ENCODE peak calls at places on chromosome 17, in seven cellular contexts. N is HepG2, I is HCT116, P is SK-N-SH, W is K562, O is GM12878, U is H1. E is an unnamed sample.

GRCh38 chr17:62188713-62189112 is 123.6 kb upstream of the MED13 start:
- DNase-seq in I (no peak), P (no peak), N (peak), W (peak), U (no peak), O (no peak), E (no peak)

GRCh38 chr17:38898812-38899348 is 26.5 kb upstream of the LASP1NB start:
- DNase-seq in U (no peak), N (no peak), I (no peak), O (peak), P (no peak), W (peak), E (no peak)

GRCh38 chr17:42879596-42879985 is 21.0 kb upstream of the G6PC1 start:
- DNase-seq in I (no peak), O (no peak), W (no peak), U (no peak), P (no peak), N (no peak), E (no peak)

GRCh38 chr17:63120406-63120805 is 154.4 kb downstream of the TANC2 start:
- DNase-seq in N (no peak), O (no peak), I (no peak), P (no peak), U (no peak), W (no peak), E (no peak)

GRCh38 chr17:44661835-44662234 is 5.6 kb downstream of the MEIOC start:
- DNase-seq in U (no peak), P (no peak), W (no peak), O (no peak), I (no peak), N (no peak), E (no peak)

GRCh38 chr17:71192848-71193247 is 928.0 kb upstream of the SOX9 start:
- DNase-seq in P (no peak), I (no peak), U (no peak), N (no peak), W (no peak), O (no peak), E (no peak)

GRCh38 chr17:80716986-80717385 is 172.3 kb downstream of the RPTOR start:
- DNase-seq in U (no peak), O (no peak), I (no peak), P (no peak), W (no peak), N (no peak), E (no peak)

GRCh38 chr17:62987136-62987535 is 21.1 kb downstream of the TANC2 start:
- DNase-seq in N (no peak), O (no peak), I (no peak), U (no peak), W (peak), P (peak), E (no peak)

GRCh38 chr17:50872710-50873424 is 6.7 kb upstream of the TOB1 start:
- DNase-seq in O (no peak), I (no peak), P (no peak), U (no peak), W (no peak), N (no peak), E (no peak)

GRCh38 chr17:10589553-10590145 is 40.2 kb upstream of the MYH2 start:
- DNase-seq in U (no peak), I (no peak), N (no peak), O (no peak), P (no peak), W (no peak), E (no peak)

GRCh38 chr17:55245986-55246385 is 18.8 kb upstream of the HLF start:
- DNase-seq in I (no peak), P (no peak), O (no peak), W (no peak), U (no peak), N (no peak), E (no peak)

GRCh38 chr17:44916781-44917241 is 1.5 kb upstream of the GFAP start:
- DNase-seq in O (no peak), W (no peak), U (no peak), I (no peak), P (peak), N (no peak), E (no peak)

DNA sequence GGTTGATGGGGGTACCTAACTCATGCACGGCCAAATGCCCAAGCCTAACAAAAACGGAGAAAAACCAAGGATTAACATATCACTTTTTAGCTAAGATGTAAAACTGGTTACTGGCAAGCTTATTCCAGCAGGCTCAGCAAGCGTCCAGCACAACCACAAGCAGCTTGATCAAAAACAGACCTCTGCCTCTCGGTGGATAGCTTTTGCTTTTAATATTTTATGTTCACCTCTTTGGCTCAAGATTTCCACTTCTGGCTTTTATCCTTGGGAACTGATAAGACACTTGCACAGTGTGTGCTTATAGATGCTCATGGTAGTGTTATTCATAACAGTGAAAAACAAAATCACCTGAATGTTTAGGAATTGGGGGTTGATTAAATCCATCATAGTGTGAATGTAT is 206.9 kb upstream of the CACNG5 start:
- DNase-seq in I (no peak), O (no peak), W (no peak), P (peak), U (no peak), N (no peak), E (no peak)
- TF ChIP-seq JUND in I (no peak), O (no peak), W (no peak), P (peak), U (no peak), N (no peak), E (no peak)

DNA sequence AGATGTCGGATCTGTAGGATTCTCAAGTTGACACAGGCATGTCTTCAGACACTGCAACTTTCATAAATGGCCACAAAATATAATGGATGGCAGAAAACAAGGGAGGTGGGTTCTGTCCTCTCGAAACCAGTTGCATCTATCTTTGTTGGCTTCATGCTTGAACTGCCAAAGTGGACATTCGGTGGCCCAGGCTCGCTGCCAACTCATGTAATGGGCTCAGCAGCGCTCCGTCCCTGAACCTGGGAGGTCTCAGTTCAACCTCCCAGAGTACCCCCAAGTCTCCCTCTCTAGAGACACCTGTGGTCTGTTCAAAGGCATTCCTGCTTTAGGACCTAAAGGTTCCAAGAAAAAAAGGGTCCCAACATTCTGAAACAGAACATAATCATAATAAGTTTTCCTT is 71.9 kb downstream of the NXN start:
- DNase-seq in O (no peak), N (no peak), W (no peak), P (no peak), U (no peak), I (no peak), E (no peak)
- TF ChIP-seq JUND in O (no peak), N (no peak), W (no peak), P (no peak), U (no peak), I (no peak), E (no peak)

DNA sequence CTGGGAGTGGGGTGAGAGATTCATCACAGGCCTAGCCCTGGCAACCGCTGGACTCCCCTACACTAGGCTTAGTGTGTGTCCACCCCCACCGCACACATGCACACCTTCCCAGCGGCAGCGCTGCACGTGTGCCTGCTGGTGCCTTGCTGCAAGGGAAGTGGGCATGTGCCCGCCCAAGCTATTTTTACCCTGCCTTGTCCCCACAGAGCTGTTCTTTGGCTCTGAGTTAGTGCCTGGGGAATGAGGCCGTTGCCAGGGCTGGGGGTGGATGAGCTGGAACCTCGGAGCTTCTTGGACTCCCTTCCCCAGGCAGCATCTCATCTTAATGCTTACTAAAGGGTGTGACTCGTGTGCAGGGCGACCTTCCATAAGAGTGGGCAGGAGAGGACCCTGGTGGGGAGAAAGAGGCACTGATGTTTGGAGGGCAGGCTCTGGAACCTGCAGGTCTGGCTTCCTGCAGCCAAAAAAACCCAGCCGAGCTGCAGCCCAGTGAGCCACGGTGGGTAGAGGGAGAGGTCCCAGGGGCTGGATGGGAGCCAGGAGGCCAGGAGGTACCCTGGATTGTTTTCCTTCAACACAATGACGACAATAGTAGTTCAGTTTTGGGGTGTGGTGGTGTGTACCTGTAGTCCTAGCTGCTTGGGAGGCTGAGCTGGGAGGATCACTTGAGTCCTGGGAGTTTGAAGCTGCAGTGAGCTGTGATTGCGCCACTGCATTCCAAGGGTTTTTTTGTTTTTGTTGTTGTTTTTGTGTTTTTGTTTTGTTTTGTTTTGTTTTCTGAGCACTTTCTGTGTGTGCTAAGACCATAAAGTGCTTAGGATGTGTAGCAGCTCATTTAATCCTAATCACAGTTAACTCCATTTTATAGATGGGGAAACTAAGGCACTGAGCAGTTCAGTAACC is 119.0 kb downstream of the RAB11FIP4 start:
- DNase-seq in W (no peak), N (no peak), U (no peak), O (no peak), P (no peak), I (no peak), E (no peak)
- TF ChIP-seq JUND in W (no peak), N (no peak), U (no peak), O (no peak), P (no peak), I (no peak), E (no peak)

GRCh38 chr17:6070895-6071511 is 824 bp downstream of the WSCD1 start:
- DNase-seq in W (no peak), O (no peak), P (peak), I (no peak), U (no peak), N (no peak), E (no peak)
- TF ChIP-seq JUND in W (no peak), O (no peak), P (no peak), I (no peak), U (no peak), N (no peak), E (no peak)

E was measured in T47D.